ENCODE peak calls at places on chromosome 9, in nine cellular contexts. F is substantia nigra; I is SK-N-DZ; Z is cardiac fibroblast; J is mammary epithelial cell; P is NCI-H1048; R is NCI-H226; L is activated naive CD8-positive, alpha-beta T cell treated with anti-CD3 and anti-CD28 coated beads for 36 hours; K is HTR-8/SVneo. U is an unnamed sample.

GRCh38 chr9:38339496-38339895 is 53.0 kb upstream of the ALDH1B1 start:
- DNase-seq in F (no peak), I (no peak), Z (peak; percentile 46), J (no peak), P (no peak), R (no peak), L (no peak), K (no peak), U (peak; percentile 32)

GRCh38 chr9:70367305-70367930 is 47.0 kb downstream of the KLF9 start:
- DNase-seq in F (no peak), I (no peak), Z (no peak), J (no peak), P (no peak), R (no peak), L (no peak), K (no peak), U (no peak)

GRCh38 chr9:120928720-120929389 is 2.3 kb upstream of the TRAF1 start:
- DNase-seq in F (peak; percentile 51), I (no peak), Z (peak; percentile 45), J (peak; percentile 39), P (no peak), R (peak; percentile 28), L (peak; percentile 83), K (no peak), U (peak; percentile 85)

GRCh38 chr9:15901572-15901971 is 348.7 kb downstream of the CCDC171 start:
- DNase-seq in F (no peak), I (no peak), Z (peak; percentile 10), J (no peak), P (no peak), R (no peak), L (no peak), K (no peak), U (no peak)

GRCh38 chr9:113764572-113764971 is 111.5 kb upstream of the ZNF618 start:
- DNase-seq in F (no peak), I (no peak), Z (no peak), J (no peak), P (no peak), R (no peak), L (no peak), K (no peak), U (no peak)

GRCh38 chr9:135644631-135645218 is 5.4 kb upstream of the GLT6D1 start:
- DNase-seq in F (no peak), I (no peak), Z (no peak), J (peak; percentile 6), P (no peak), R (no peak), L (no peak), K (no peak), U (peak; percentile 63)

GRCh38 chr9:10112070-10112469 is 500.7 kb downstream of the PTPRD start:
- DNase-seq in F (no peak), I (no peak), Z (no peak), J (no peak), P (no peak), R (no peak), L (no peak), K (no peak), U (no peak)

GRCh38 chr9:79220246-79220645 is 351.5 kb upstream of the TLE4 start:
- DNase-seq in F (no peak), I (no peak), Z (peak; percentile 48), J (no peak), P (no peak), R (no peak), L (no peak), K (no peak), U (no peak)

GRCh38 chr9:2424564-2425153 is 196.9 kb upstream of the VLDLR start:
- DNase-seq in F (no peak), I (no peak), Z (no peak), J (peak; percentile 28), P (no peak), R (peak; percentile 49), L (no peak), K (peak; percentile 36), U (no peak)

GRCh38 chr9:121235512-121235911 is 32.5 kb upstream of the GSN start:
- DNase-seq in F (no peak), I (no peak), Z (no peak), J (no peak), P (no peak), R (no peak), L (no peak), K (no peak), U (no peak)

GRCh38 chr9:137435980-137436760 is 5.0 kb downstream of the ENTPD8 start:
- DNase-seq in F (no peak), I (no peak), Z (peak; percentile 87), J (peak; percentile 80), P (no peak), R (peak; percentile 80), L (no peak), K (peak; percentile 84), U (peak; percentile 85)

GRCh38 chr9:90832251-90832650 is 30.6 kb downstream of the SYK start:
- DNase-seq in F (no peak), I (no peak), Z (no peak), J (no peak), P (no peak), R (no peak), L (no peak), K (no peak), U (no peak)

GRCh38 chr9:126248680-126249079 is 77.9 kb upstream of the MVB12B start:
- DNase-seq in F (no peak), I (no peak), Z (peak; percentile 95), J (peak; percentile 91), P (no peak), R (peak; percentile 67), L (no peak), K (no peak), U (no peak)

GRCh38 chr9:5499157-5499556 is 11.2 kb upstream of the PDCD1LG2 start:
- DNase-seq in F (no peak), I (no peak), Z (no peak), J (no peak), P (no peak), R (no peak), L (no peak), K (no peak), U (no peak)

GRCh38 chr9:132744881-132745761 is 74.9 kb downstream of the GTF3C4 start:
- DNase-seq in F (no peak), I (no peak), Z (no peak), J (no peak), P (no peak), R (no peak), L (no peak), K (no peak), U (peak; percentile 29)

U was measured in hepatocyte.